ENCODE peak calls at places on chromosomes 2 and 18, in nine cellular contexts. One of them, this sample, is unnamed.

GRCh38 chr2:128260239-128261138 is 58.2 kb downstream of the HS6ST1 start:
- DNase-seq in nephron progenitor cell: peak; percentile 25
- DNase-seq in endothelial cell: peak; percentile 26
- DNase-seq in cardiac fibroblast: peak; percentile 90
- DNase-seq in IMR-90: peak; percentile 81
- DNase-seq in Calu3: peak; percentile 60
- DNase-seq in neural progenitor cell: peak; percentile 83
- DNase-seq in NB4: no peak
- DNase-seq in AG09309: peak; percentile 69
- DNase-seq in this sample: no peak

GRCh38 chr2:85017436-85018048 is 46.6 kb downstream of the KCMF1 start:
- DNase-seq in IMR-90: peak; percentile 36
- DNase-seq in neural progenitor cell: no peak
- DNase-seq in NB4: peak; percentile 30
- DNase-seq in nephron progenitor cell: no peak
- DNase-seq in AG09309: no peak
- DNase-seq in Calu3: no peak
- DNase-seq in cardiac fibroblast: peak; percentile 42
- DNase-seq in endothelial cell: no peak
- DNase-seq in this sample: no peak

GRCh38 chr2:218020966-218021535 is 18.3 kb upstream of the TNS1 start:
- DNase-seq in neural progenitor cell: no peak
- DNase-seq in AG09309: no peak
- DNase-seq in nephron progenitor cell: no peak
- DNase-seq in cardiac fibroblast: no peak
- DNase-seq in Calu3: no peak
- DNase-seq in NB4: peak; percentile 42
- DNase-seq in endothelial cell: no peak
- DNase-seq in IMR-90: no peak
- DNase-seq in this sample: peak; percentile 21

GRCh38 chr18:34514957-34515356 is 195.1 kb upstream of the DTNA start:
- DNase-seq in IMR-90: no peak
- DNase-seq in Calu3: no peak
- DNase-seq in AG09309: no peak
- DNase-seq in nephron progenitor cell: no peak
- DNase-seq in cardiac fibroblast: no peak
- DNase-seq in NB4: no peak
- DNase-seq in endothelial cell: no peak
- DNase-seq in neural progenitor cell: no peak
- DNase-seq in this sample: no peak

GRCh38 chr18:56120781-56121180 is 517.6 kb downstream of the TXNL1 start:
- DNase-seq in nephron progenitor cell: no peak
- DNase-seq in neural progenitor cell: no peak
- DNase-seq in NB4: no peak
- DNase-seq in cardiac fibroblast: no peak
- DNase-seq in Calu3: no peak
- DNase-seq in IMR-90: no peak
- DNase-seq in endothelial cell: no peak
- DNase-seq in AG09309: no peak
- DNase-seq in this sample: no peak

GRCh38 chr18:80119111-80119510 is 10.0 kb downstream of the ADNP2 start:
- DNase-seq in NB4: no peak
- DNase-seq in IMR-90: no peak
- DNase-seq in endothelial cell: no peak
- DNase-seq in AG09309: no peak
- DNase-seq in cardiac fibroblast: no peak
- DNase-seq in neural progenitor cell: peak; percentile 72
- DNase-seq in Calu3: no peak
- DNase-seq in nephron progenitor cell: peak; percentile 35
- DNase-seq in this sample: no peak

GRCh38 chr2:237472909-237473308 is 14.1 kb upstream of the MLPH start:
- DNase-seq in neural progenitor cell: no peak
- DNase-seq in NB4: no peak
- DNase-seq in IMR-90: no peak
- DNase-seq in endothelial cell: no peak
- DNase-seq in Calu3: no peak
- DNase-seq in cardiac fibroblast: no peak
- DNase-seq in AG09309: no peak
- DNase-seq in nephron progenitor cell: no peak
- DNase-seq in this sample: no peak

GRCh38 chr2:158432117-158432516 is 24.4 kb downstream of the CCDC148 start:
- DNase-seq in AG09309: no peak
- DNase-seq in neural progenitor cell: no peak
- DNase-seq in cardiac fibroblast: no peak
- DNase-seq in Calu3: no peak
- DNase-seq in endothelial cell: no peak
- DNase-seq in nephron progenitor cell: no peak
- DNase-seq in NB4: no peak
- DNase-seq in IMR-90: no peak
- DNase-seq in this sample: no peak

GRCh38 chr2:239813261-239814135 is 211.6 kb downstream of the NDUFA10 start:
- DNase-seq in IMR-90: no peak
- DNase-seq in Calu3: no peak
- DNase-seq in AG09309: no peak
- DNase-seq in NB4: no peak
- DNase-seq in cardiac fibroblast: no peak
- DNase-seq in nephron progenitor cell: no peak
- DNase-seq in neural progenitor cell: no peak
- DNase-seq in endothelial cell: no peak
- DNase-seq in this sample: peak; percentile 22

GRCh38 chr2:191030521-191031154 is 16.7 kb upstream of the STAT1 start:
- DNase-seq in AG09309: no peak
- DNase-seq in neural progenitor cell: peak; percentile 67
- DNase-seq in nephron progenitor cell: peak; percentile 22
- DNase-seq in NB4: peak; percentile 77
- DNase-seq in cardiac fibroblast: peak; percentile 62
- DNase-seq in endothelial cell: peak; percentile 27
- DNase-seq in IMR-90: peak; percentile 49
- DNase-seq in Calu3: peak; percentile 43
- DNase-seq in this sample: no peak

GRCh38 chr2:64654993-64655666 is 1.4 kb upstream of the SERTAD2 start:
- DNase-seq in cardiac fibroblast: peak; percentile 33
- DNase-seq in Calu3: peak; percentile 20
- DNase-seq in AG09309: no peak
- DNase-seq in IMR-90: no peak
- DNase-seq in nephron progenitor cell: no peak
- DNase-seq in endothelial cell: no peak
- DNase-seq in neural progenitor cell: no peak
- DNase-seq in NB4: peak; percentile 65
- DNase-seq in this sample: no peak

GRCh38 chr2:191018663-191019119 is 4.7 kb upstream of the STAT1 start:
- DNase-seq in NB4: peak; percentile 38
- DNase-seq in neural progenitor cell: no peak
- DNase-seq in Calu3: no peak
- DNase-seq in nephron progenitor cell: no peak
- DNase-seq in endothelial cell: no peak
- DNase-seq in IMR-90: no peak
- DNase-seq in cardiac fibroblast: no peak
- DNase-seq in AG09309: no peak
- DNase-seq in this sample: no peak

GRCh38 chr2:140057928-140058327 is 1277.7 kb upstream of the NXPH2 start:
- DNase-seq in NB4: no peak
- DNase-seq in IMR-90: no peak
- DNase-seq in Calu3: no peak
- DNase-seq in neural progenitor cell: no peak
- DNase-seq in cardiac fibroblast: no peak
- DNase-seq in AG09309: no peak
- DNase-seq in endothelial cell: no peak
- DNase-seq in nephron progenitor cell: no peak
- DNase-seq in this sample: no peak

GRCh38 chr18:36328916-36329315 is 31.4 kb downstream of the FHOD3 start:
- DNase-seq in Calu3: no peak
- DNase-seq in cardiac fibroblast: no peak
- DNase-seq in AG09309: no peak
- DNase-seq in neural progenitor cell: no peak
- DNase-seq in endothelial cell: no peak
- DNase-seq in NB4: no peak
- DNase-seq in nephron progenitor cell: no peak
- DNase-seq in IMR-90: no peak
- DNase-seq in this sample: no peak

GRCh38 chr18:32683044-32683443 is 89.8 kb downstream of the KLHL14 start:
- DNase-seq in endothelial cell: no peak
- DNase-seq in AG09309: no peak
- DNase-seq in NB4: no peak
- DNase-seq in cardiac fibroblast: no peak
- DNase-seq in Calu3: no peak
- DNase-seq in IMR-90: no peak
- DNase-seq in nephron progenitor cell: no peak
- DNase-seq in neural progenitor cell: peak; percentile 18
- DNase-seq in this sample: no peak
- TF ChIP-seq CTCF in endothelial cell: no peak
- TF ChIP-seq CTCF in AG09309: no peak
- TF ChIP-seq CTCF in NB4: no peak
- TF ChIP-seq CTCF in cardiac fibroblast: no peak
- TF ChIP-seq CTCF in Calu3: no peak
- TF ChIP-seq CTCF in IMR-90: no peak
- TF ChIP-seq CTCF in nephron progenitor cell: no peak
- TF ChIP-seq CTCF in neural progenitor cell: peak; percentile 46
- TF ChIP-seq CTCF in this sample: no peak

DNA sequence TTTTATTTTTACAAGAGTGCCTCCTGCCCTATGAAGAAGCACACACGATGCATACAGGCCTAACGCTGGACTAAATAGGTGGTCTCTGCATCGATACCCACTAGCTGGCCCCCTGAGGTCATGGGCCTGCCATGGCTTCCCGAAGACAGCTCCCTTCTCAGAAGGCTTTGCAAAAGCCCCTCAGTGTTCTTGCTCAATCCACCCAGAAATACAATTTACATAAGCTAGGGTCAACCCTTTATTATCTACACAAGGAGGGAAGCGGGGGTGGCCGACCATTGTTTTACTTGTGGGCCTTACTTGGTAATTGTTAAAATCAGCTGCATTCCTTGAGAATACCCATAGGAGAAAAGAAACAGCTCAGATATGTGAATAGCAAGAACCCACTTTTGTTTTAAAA is 28.5 kb downstream of the UXS1 start:
- DNase-seq in neural progenitor cell: peak; percentile 72
- DNase-seq in IMR-90: no peak
- DNase-seq in AG09309: no peak
- DNase-seq in Calu3: no peak
- DNase-seq in nephron progenitor cell: no peak
- DNase-seq in cardiac fibroblast: peak; percentile 23
- DNase-seq in NB4: peak; percentile 57
- DNase-seq in endothelial cell: no peak
- DNase-seq in this sample: no peak
- TF ChIP-seq CTCF in neural progenitor cell: no peak
- TF ChIP-seq CTCF in IMR-90: no peak
- TF ChIP-seq CTCF in AG09309: no peak
- TF ChIP-seq CTCF in Calu3: no peak
- TF ChIP-seq CTCF in nephron progenitor cell: no peak
- TF ChIP-seq CTCF in cardiac fibroblast: no peak
- TF ChIP-seq CTCF in NB4: no peak
- TF ChIP-seq CTCF in endothelial cell: no peak
- TF ChIP-seq CTCF in this sample: no peak

DNA sequence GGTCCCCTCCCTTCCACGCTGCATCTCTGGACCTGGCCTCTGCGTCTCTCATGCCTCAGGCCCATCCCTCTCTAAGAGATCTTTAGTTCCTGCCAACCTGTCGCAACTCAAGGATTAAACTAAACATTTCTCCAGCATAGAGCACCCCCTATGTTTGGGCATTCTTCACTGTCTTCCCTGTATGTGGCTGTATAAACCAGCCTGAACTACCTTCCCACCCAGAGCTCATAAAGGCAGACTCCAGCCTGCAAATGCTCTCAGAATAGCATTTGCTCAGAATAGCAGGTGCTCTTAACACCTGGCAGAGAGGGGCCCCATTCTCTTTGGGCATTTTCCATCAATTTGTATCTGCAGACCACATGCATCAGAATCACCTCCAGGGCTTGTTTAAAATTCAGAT is 83.4 kb downstream of the EHD3 start:
- DNase-seq in nephron progenitor cell: no peak
- DNase-seq in cardiac fibroblast: no peak
- DNase-seq in IMR-90: no peak
- DNase-seq in NB4: peak; percentile 42
- DNase-seq in AG09309: no peak
- DNase-seq in Calu3: no peak
- DNase-seq in neural progenitor cell: no peak
- DNase-seq in endothelial cell: no peak
- DNase-seq in this sample: no peak
- TF ChIP-seq CTCF in nephron progenitor cell: no peak
- TF ChIP-seq CTCF in cardiac fibroblast: no peak
- TF ChIP-seq CTCF in IMR-90: no peak
- TF ChIP-seq CTCF in NB4: no peak
- TF ChIP-seq CTCF in AG09309: no peak
- TF ChIP-seq CTCF in Calu3: no peak
- TF ChIP-seq CTCF in neural progenitor cell: no peak
- TF ChIP-seq CTCF in endothelial cell: no peak
- TF ChIP-seq CTCF in this sample: no peak

GRCh38 chr2:73176205-73176880 is 26.0 kb upstream of the NOTO start:
- DNase-seq in IMR-90: no peak
- DNase-seq in AG09309: no peak
- DNase-seq in endothelial cell: no peak
- DNase-seq in cardiac fibroblast: no peak
- DNase-seq in NB4: peak; percentile 29
- DNase-seq in Calu3: no peak
- DNase-seq in nephron progenitor cell: peak; percentile 28
- DNase-seq in neural progenitor cell: peak; percentile 58
- DNase-seq in this sample: no peak
- TF ChIP-seq CTCF in IMR-90: no peak
- TF ChIP-seq CTCF in AG09309: no peak
- TF ChIP-seq CTCF in endothelial cell: no peak
- TF ChIP-seq CTCF in cardiac fibroblast: no peak
- TF ChIP-seq CTCF in NB4: no peak
- TF ChIP-seq CTCF in Calu3: no peak
- TF ChIP-seq CTCF in nephron progenitor cell: no peak
- TF ChIP-seq CTCF in neural progenitor cell: no peak
- TF ChIP-seq CTCF in this sample: no peak

GRCh38 chr2:11346129-11346528 is 1.7 kb upstream of the ROCK2 start:
- DNase-seq in IMR-90: no peak
- DNase-seq in endothelial cell: no peak
- DNase-seq in AG09309: no peak
- DNase-seq in neural progenitor cell: no peak
- DNase-seq in nephron progenitor cell: no peak
- DNase-seq in Calu3: no peak
- DNase-seq in NB4: no peak
- DNase-seq in cardiac fibroblast: no peak
- DNase-seq in this sample: no peak

GRCh38 chr2:11344342-11344955 is at the start of gene ROCK2:
- DNase-seq in nephron progenitor cell: peak; percentile 89
- DNase-seq in endothelial cell: peak; percentile 93
- DNase-seq in AG09309: peak; percentile 35
- DNase-seq in neural progenitor cell: peak; percentile 94
- DNase-seq in IMR-90: peak; percentile 79
- DNase-seq in NB4: peak; percentile 92
- DNase-seq in Calu3: peak; percentile 87
- DNase-seq in cardiac fibroblast: peak; percentile 92
- DNase-seq in this sample: peak; percentile 60

GRCh38 chr2:11343626-11344341 is 652 bp downstream of the ROCK2 start:
- DNase-seq in NB4: peak; percentile 71
- DNase-seq in cardiac fibroblast: peak; percentile 32
- DNase-seq in neural progenitor cell: peak; percentile 74
- DNase-seq in AG09309: no peak
- DNase-seq in Calu3: peak; percentile 35
- DNase-seq in endothelial cell: peak; percentile 58
- DNase-seq in nephron progenitor cell: peak; percentile 71
- DNase-seq in IMR-90: peak; percentile 20
- DNase-seq in this sample: no peak

GRCh38 chr2:11343344-11343625 is 1.2 kb downstream of the ROCK2 start:
- DNase-seq in NB4: no peak
- DNase-seq in IMR-90: no peak
- DNase-seq in AG09309: no peak
- DNase-seq in endothelial cell: no peak
- DNase-seq in neural progenitor cell: no peak
- DNase-seq in cardiac fibroblast: no peak
- DNase-seq in Calu3: no peak
- DNase-seq in nephron progenitor cell: no peak
- DNase-seq in this sample: no peak

GRCh38 chr2:11344956-11345671 is 678 bp upstream of the ROCK2 start:
- DNase-seq in IMR-90: peak; percentile 69
- DNase-seq in AG09309: peak; percentile 91
- DNase-seq in endothelial cell: no peak
- DNase-seq in Calu3: peak; percentile 11
- DNase-seq in neural progenitor cell: peak; percentile 74
- DNase-seq in NB4: peak; percentile 82
- DNase-seq in nephron progenitor cell: no peak
- DNase-seq in cardiac fibroblast: peak; percentile 95
- DNase-seq in this sample: no peak
- TF ChIP-seq CTCF in IMR-90: no peak
- TF ChIP-seq CTCF in AG09309: no peak
- TF ChIP-seq CTCF in endothelial cell: no peak
- TF ChIP-seq CTCF in Calu3: no peak
- TF ChIP-seq CTCF in neural progenitor cell: no peak
- TF ChIP-seq CTCF in NB4: no peak
- TF ChIP-seq CTCF in nephron progenitor cell: no peak
- TF ChIP-seq CTCF in cardiac fibroblast: no peak
- TF ChIP-seq CTCF in this sample: no peak

This sample was measured in CD14-positive monocyte.